ENCODE peak calls at places on chromosomes 13 and 19, in six cellular contexts. B, P, Y, N, O and Q are unnamed samples.

GRCh38 chr13:72638059-72638815 is 89.2 kb downstream of the MZT1 start:
- DNase-seq in B (no peak), P (peak), Y (no peak), N (peak), O (peak), Q (no peak)

GRCh38 chr13:91537376-91537775 is 139.0 kb downstream of the GPC5 start:
- DNase-seq in B (no peak), P (no peak), Y (no peak), N (no peak), O (no peak), Q (no peak)

GRCh38 chr13:112768795-112769411 is 79.1 kb downstream of the ATP11A start:
- DNase-seq in B (no peak), P (peak), Y (no peak), N (no peak), O (no peak), Q (no peak)

GRCh38 chr13:37011002-37011401 is 10.4 kb downstream of the EXOSC8 start:
- DNase-seq in B (peak), P (no peak), Y (no peak), N (no peak), O (no peak), Q (no peak)

GRCh38 chr13:37369618-37370017 is 228.9 kb downstream of the POSTN start:
- DNase-seq in B (peak), P (no peak), Y (no peak), N (no peak), O (no peak), Q (peak)

GRCh38 chr19:19259741-19260140 is 13.4 kb downstream of the TM6SF2 start:
- DNase-seq in B (peak), P (peak), Y (no peak), N (no peak), O (no peak), Q (peak)

GRCh38 chr19:2544576-2545415 is 68.9 kb downstream of the GADD45B start:
- DNase-seq in B (no peak), P (no peak), Y (no peak), N (no peak), O (no peak), Q (no peak)

GRCh38 chr19:42412223-42412622 is 15.0 kb downstream of the LIPE start:
- DNase-seq in B (no peak), P (no peak), Y (no peak), N (no peak), O (no peak), Q (no peak)

GRCh38 chr19:6236310-6237291 is 43.2 kb downstream of the MLLT1 start:
- DNase-seq in B (no peak), P (no peak), Y (no peak), N (no peak), O (no peak), Q (no peak)

GRCh38 chr13:23639672-23640275 is 69.6 kb downstream of the TNFRSF19 start:
- DNase-seq in B (no peak), P (no peak), Y (no peak), N (no peak), O (no peak), Q (no peak)

GRCh38 chr13:39578821-39579291 is 24.1 kb downstream of the LHFPL6 start:
- DNase-seq in B (no peak), P (no peak), Y (no peak), N (no peak), O (no peak), Q (no peak)

GRCh38 chr19:1266818-1267440 is 2.2 kb upstream of the CIRBP start:
- DNase-seq in B (no peak), P (peak), Y (no peak), N (peak), O (no peak), Q (no peak)

GRCh38 chr13:78028960-78029359 is 110.3 kb upstream of the EDNRB start:
- DNase-seq in B (no peak), P (no peak), Y (no peak), N (no peak), O (no peak), Q (no peak)

GRCh38 chr13:93279982-93280381 is 53.4 kb downstream of the GPC6 start:
- DNase-seq in B (no peak), P (no peak), Y (no peak), N (no peak), O (no peak), Q (no peak)

GRCh38 chr13:102128216-102128800 is 273.5 kb downstream of the FGF14 start:
- DNase-seq in B (peak), P (no peak), Y (no peak), N (no peak), O (no peak), Q (peak)

GRCh38 chr13:34578917-34579316 is 363.2 kb upstream of the NBEA start:
- DNase-seq in B (no peak), P (no peak), Y (no peak), N (no peak), O (no peak), Q (no peak)

GRCh38 chr13:73222627-73223026 is 163.8 kb downstream of the KLF5 start:
- DNase-seq in B (no peak), P (no peak), Y (no peak), N (no peak), O (no peak), Q (no peak)

DNA sequence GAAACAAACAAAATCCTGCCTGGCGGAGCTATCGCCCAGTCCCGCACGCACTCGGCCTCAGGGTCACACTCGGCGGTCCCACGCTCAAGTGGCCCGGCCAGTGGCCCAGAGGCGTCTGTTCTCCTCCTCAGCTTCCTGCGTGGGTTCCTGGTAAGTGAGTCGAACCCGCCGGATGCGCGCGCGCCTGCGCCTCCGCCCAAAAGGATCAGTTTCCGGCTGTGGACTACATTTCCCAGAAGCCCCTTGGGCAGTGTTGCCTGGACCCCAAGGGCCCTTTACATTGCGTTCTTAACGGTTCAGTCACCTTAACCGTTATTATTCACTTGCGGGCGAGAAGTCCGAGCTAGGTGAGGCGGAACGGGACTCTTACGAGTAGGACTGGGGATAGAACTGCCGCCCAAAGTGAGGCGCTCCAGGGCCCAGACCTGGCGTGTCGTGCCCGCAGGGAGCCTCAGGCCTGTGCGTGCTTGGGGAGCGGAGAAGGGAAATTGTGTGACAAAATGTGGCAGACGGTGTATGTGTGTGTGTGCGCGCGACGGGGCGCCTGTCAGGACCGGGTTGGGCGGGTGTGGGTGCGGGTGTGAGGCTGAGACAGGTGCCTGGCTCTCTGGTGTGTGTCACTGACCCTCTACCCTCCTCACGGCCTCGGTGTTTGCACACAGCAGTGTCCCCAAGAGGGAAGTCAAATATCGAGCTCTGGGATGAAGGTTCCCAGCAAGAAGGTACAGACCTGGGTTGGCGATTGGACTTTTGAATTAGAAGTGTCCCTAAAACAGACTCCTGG is at the start of gene ZNF546:
- DNase-seq in B (peak), P (peak), Y (peak), N (peak), O (peak), Q (peak)
- H3K14ac ChIP-seq in B (peak), P (peak), Y (peak), N (peak), O (no peak), Q (no peak)

GRCh38 chr19:48308695-48309586 is 16.4 kb upstream of the EMP3 start:
- DNase-seq in B (no peak), P (peak), Y (no peak), N (peak), O (no peak), Q (peak)
- H4K91ac ChIP-seq in B (no peak), P (no peak), Y (peak), N (no peak), O (no peak), Q (peak)

GRCh38 chr19:7857727-7858701 is 16.2 kb downstream of the PRR36 start:
- DNase-seq in B (no peak), P (peak), Y (peak), N (no peak), O (no peak), Q (peak)

GRCh38 chr19:7856277-7856581 is 18.0 kb downstream of the PRR36 start:
- DNase-seq in B (no peak), P (no peak), Y (no peak), N (no peak), O (no peak), Q (no peak)

GRCh38 chr19:7856679-7857663 is 17.2 kb downstream of the PRR36 start:
- DNase-seq in B (no peak), P (peak), Y (no peak), N (no peak), O (no peak), Q (no peak)

GRCh38 chr19:7853760-7854107 is 20.5 kb downstream of the PRR36 start:
- DNase-seq in B (no peak), P (no peak), Y (no peak), N (no peak), O (no peak), Q (no peak)

DNA sequence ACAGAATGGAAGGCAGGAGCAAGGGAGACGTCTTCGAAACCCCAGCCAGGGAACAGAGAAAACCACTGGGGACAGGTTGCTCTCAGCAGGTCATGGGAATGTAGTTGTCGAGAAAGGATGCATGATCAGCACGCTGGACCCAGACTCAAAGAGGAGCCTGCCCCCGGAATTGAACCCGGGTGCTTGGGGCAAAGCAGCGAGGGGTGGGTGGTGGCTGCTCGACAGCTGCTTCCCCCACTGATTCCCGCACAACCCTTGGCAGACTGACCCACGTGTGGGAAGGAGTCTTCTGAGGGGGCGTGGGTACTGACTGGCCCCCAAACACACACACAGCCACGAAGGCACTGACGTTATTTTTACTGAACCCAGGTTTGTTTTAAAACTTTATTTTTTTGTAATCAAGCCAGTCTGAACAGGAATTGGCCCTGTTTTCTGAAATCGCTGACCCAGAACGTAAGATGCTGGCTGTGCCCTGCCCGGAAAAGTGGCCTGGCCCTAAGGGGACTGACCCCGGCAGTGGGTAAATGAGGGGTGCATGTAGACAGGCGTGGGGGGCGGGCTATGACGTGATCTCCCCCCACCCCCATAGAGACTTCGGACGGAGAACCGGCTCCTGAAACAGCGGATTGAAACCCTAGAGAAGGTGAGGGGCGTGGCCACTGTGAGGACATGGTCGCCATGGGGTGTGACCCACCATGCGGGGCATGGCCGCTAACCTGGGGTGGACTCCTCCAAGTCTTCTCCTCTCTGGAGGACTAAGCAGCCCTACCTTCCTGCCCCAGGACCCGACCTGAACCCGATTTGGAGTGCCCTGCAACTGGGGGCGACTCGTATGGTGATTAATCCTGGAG is 18.5 kb downstream of the PRR36 start:
- DNase-seq in B (no peak), P (no peak), Y (no peak), N (no peak), O (no peak), Q (no peak)
- H3K14ac ChIP-seq in B (no peak), P (no peak), Y (no peak), N (no peak), O (no peak), Q (no peak)

GRCh38 chr13:103568314-103568713 is 502.1 kb upstream of the SLC10A2 start:
- DNase-seq in B (no peak), P (no peak), Y (no peak), N (no peak), O (no peak), Q (no peak)
- H4K91ac ChIP-seq in B (no peak), P (no peak), Y (no peak), N (no peak), O (no peak), Q (no peak)

GRCh38 chr19:47625650-47626049 is 16.7 kb downstream of the BICRA start:
- DNase-seq in B (no peak), P (no peak), Y (no peak), N (no peak), O (no peak), Q (no peak)

GRCh38 chr19:47623151-47623920 is 14.4 kb downstream of the BICRA start:
- DNase-seq in B (no peak), P (no peak), Y (no peak), N (no peak), O (no peak), Q (no peak)

GRCh38 chr19:47623921-47624391 is 15.0 kb downstream of the BICRA start:
- DNase-seq in B (no peak), P (no peak), Y (no peak), N (peak), O (no peak), Q (no peak)

GRCh38 chr19:47628058-47628771 is 19.3 kb downstream of the BICRA start:
- DNase-seq in B (no peak), P (no peak), Y (no peak), N (no peak), O (no peak), Q (no peak)

GRCh38 chr19:47626238-47626637 is 17.3 kb downstream of the BICRA start:
- DNase-seq in B (no peak), P (no peak), Y (no peak), N (no peak), O (no peak), Q (no peak)
- H3K14ac ChIP-seq in B (no peak), P (no peak), Y (no peak), N (no peak), O (no peak), Q (peak)

GRCh38 chr13:114202581-114202980 is 23.5 kb downstream of the CFAP97D2 start:
- DNase-seq in B (no peak), P (no peak), Y (no peak), N (no peak), O (no peak), Q (no peak)
- H4K91ac ChIP-seq in B (no peak), P (no peak), Y (no peak), N (no peak), O (no peak), Q (no peak)

GRCh38 chr19:52910648-52911047 is 12.6 kb downstream of the ZNF888 start:
- DNase-seq in B (no peak), P (no peak), Y (no peak), N (no peak), O (no peak), Q (no peak)
- H3K14ac ChIP-seq in B (no peak), P (no peak), Y (no peak), N (no peak), O (no peak), Q (no peak)

DNA sequence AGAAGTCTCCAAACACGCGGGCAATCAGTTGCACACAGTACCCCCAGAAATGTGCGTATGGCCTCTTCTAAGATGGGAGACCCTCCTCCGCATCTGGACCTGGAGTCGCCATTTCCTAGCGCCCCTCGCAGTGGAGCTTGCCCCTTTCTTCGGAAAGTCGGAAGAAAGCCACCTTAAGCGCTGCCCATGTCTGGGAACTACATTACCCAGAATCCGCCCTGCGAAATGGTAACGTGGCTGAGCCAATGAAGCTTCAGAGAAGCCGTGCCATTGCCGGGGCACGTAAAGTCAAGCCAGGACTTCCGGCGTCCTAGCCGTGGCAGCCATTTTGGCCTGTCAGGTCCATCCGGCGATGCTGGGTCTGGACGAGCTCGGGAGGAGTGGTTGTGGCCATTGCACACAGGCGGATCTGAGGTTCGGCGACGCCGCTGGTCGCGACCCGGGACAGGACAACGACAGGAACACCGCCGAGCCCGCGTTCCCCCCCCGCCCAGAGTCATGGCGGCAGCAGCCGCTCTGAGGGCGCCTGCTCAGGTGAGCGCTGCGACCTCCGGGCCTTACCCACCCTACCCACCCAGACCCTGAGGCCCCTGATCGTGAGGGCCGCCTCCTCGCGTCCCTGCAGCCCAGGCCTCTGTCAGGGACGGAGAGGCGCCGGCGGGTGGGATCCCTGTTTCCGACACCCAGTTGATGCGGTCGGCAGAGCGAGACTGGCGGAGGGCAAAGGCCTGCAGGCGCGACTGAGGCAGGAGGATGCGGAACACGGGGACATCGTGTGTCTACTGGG is at the start of gene ZNF586:
- DNase-seq in B (peak), P (peak), Y (peak), N (peak), O (peak), Q (peak)
- H4K91ac ChIP-seq in B (no peak), P (no peak), Y (no peak), N (peak), O (no peak), Q (no peak)

GRCh38 chr13:64633948-64634347 is 2596.2 kb downstream of the PCDH9 start:
- DNase-seq in B (no peak), P (no peak), Y (no peak), N (no peak), O (no peak), Q (no peak)
- H3K14ac ChIP-seq in B (no peak), P (no peak), Y (no peak), N (no peak), O (no peak), Q (no peak)

DNA sequence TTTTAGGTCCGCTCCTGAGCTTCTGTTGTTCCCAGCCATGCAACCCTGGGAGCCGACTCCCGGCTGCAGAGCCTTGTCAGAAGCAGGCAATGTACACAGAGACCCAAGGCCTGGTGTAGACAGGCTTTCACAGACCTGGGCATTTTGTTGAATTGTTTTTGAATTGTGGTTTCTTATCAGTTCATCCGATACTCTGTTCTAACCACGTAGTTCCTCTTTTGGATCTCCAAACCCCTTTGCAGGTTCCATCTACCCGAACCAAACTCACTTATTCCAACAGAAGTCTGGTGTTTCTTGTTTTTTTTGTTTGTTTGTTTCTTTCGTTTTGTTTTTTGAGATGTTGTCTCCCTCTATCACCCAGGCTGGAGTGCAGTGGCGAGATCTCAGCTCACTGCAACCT is 6.3 kb upstream of the NLRP2 start:
- DNase-seq in B (no peak), P (no peak), Y (no peak), N (peak), O (no peak), Q (no peak)
- H4K91ac ChIP-seq in B (no peak), P (no peak), Y (no peak), N (peak), O (no peak), Q (no peak)